ENCODE peak calls at places on chromosome 13, in four cellular contexts. One of them, this sample, is unnamed.

GRCh38 chr13:62920181-62920580 is 1504.5 kb upstream of the PCDH20 start:
- DNase-seq in transverse colon: no peak
- DNase-seq in iPS DF 6.9: no peak
- DNase-seq in heart left ventricle: no peak
- DNase-seq in this sample: no peak

GRCh38 chr13:80305737-80306136 is 35.2 kb downstream of the SPRY2 start:
- DNase-seq in transverse colon: no peak
- DNase-seq in heart left ventricle: no peak
- DNase-seq in iPS DF 6.9: no peak
- DNase-seq in this sample: no peak

GRCh38 chr13:64332048-64332447 is 2898.1 kb downstream of the PCDH9 start:
- DNase-seq in heart left ventricle: no peak
- DNase-seq in transverse colon: no peak
- DNase-seq in iPS DF 6.9: no peak
- DNase-seq in this sample: no peak

GRCh38 chr13:64782459-64782858 is 2447.7 kb downstream of the PCDH9 start:
- DNase-seq in transverse colon: no peak
- DNase-seq in iPS DF 6.9: no peak
- DNase-seq in heart left ventricle: no peak
- DNase-seq in this sample: no peak

GRCh38 chr13:42333613-42334328 is 61.8 kb downstream of the AKAP11 start:
- DNase-seq in transverse colon: no peak
- DNase-seq in heart left ventricle: no peak
- DNase-seq in iPS DF 6.9: peak; percentile 22
- DNase-seq in this sample: no peak

GRCh38 chr13:42363941-42364612 is 92.1 kb downstream of the AKAP11 start:
- DNase-seq in heart left ventricle: no peak
- DNase-seq in iPS DF 6.9: no peak
- DNase-seq in transverse colon: no peak
- DNase-seq in this sample: no peak

GRCh38 chr13:107020393-107020792 is 452.5 kb upstream of the ARGLU1 start:
- DNase-seq in heart left ventricle: no peak
- DNase-seq in transverse colon: no peak
- DNase-seq in iPS DF 6.9: no peak
- DNase-seq in this sample: no peak

GRCh38 chr13:30690282-30691188 is 44.8 kb upstream of the ALOX5AP start:
- DNase-seq in transverse colon: peak; percentile 74
- DNase-seq in heart left ventricle: peak; percentile 73
- DNase-seq in iPS DF 6.9: no peak
- DNase-seq in this sample: peak; percentile 84

GRCh38 chr13:67299072-67299635 is 69.0 kb upstream of the PCDH9 start:
- DNase-seq in heart left ventricle: no peak
- DNase-seq in iPS DF 6.9: no peak
- DNase-seq in transverse colon: no peak
- DNase-seq in this sample: no peak

GRCh38 chr13:90800082-90800746 is 547.3 kb upstream of the MIR17HG start:
- DNase-seq in transverse colon: peak; percentile 25
- DNase-seq in heart left ventricle: peak; percentile 81
- DNase-seq in iPS DF 6.9: no peak
- DNase-seq in this sample: peak; percentile 87

GRCh38 chr13:90808838-90809237 is 538.6 kb upstream of the MIR17HG start:
- DNase-seq in heart left ventricle: no peak
- DNase-seq in transverse colon: no peak
- DNase-seq in iPS DF 6.9: no peak
- DNase-seq in this sample: no peak

GRCh38 chr13:90806905-90807304 is 540.6 kb upstream of the MIR17HG start:
- DNase-seq in iPS DF 6.9: no peak
- DNase-seq in transverse colon: no peak
- DNase-seq in heart left ventricle: no peak
- DNase-seq in this sample: no peak

GRCh38 chr13:90801621-90802020 is 545.9 kb upstream of the MIR17HG start:
- DNase-seq in transverse colon: no peak
- DNase-seq in heart left ventricle: no peak
- DNase-seq in iPS DF 6.9: no peak
- DNase-seq in this sample: no peak

DNA sequence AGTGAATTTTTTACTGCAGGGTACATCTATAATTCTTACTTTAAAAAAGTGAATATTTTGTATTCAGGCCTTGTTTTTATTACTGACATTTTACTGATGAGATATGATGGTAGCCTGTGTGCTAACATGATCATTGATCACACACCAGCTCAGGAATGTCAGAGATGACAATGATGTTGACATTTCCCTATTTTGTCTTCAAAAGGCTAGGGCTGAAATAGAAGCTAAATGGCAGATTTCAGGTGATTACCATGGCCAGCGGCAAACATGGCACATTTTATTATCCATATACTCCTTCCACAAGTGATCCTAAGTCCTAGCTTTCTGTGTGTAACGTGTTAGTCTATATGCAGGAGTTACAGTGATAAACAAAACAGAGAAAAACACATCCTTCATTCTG is 544.3 kb upstream of the MIR17HG start:
- DNase-seq in heart left ventricle: no peak
- DNase-seq in transverse colon: no peak
- DNase-seq in iPS DF 6.9: no peak
- DNase-seq in this sample: no peak
- H3K27me3 ChIP-seq in heart left ventricle: no peaks in the 10 kb centered on the region
- H3K27me3 ChIP-seq in transverse colon: no peaks in the 10 kb centered on the region
- H3K27me3 ChIP-seq in iPS DF 6.9: no peaks in the 10 kb centered on the region
- H3K27me3 ChIP-seq in this sample: no peaks in the 10 kb centered on the region

DNA sequence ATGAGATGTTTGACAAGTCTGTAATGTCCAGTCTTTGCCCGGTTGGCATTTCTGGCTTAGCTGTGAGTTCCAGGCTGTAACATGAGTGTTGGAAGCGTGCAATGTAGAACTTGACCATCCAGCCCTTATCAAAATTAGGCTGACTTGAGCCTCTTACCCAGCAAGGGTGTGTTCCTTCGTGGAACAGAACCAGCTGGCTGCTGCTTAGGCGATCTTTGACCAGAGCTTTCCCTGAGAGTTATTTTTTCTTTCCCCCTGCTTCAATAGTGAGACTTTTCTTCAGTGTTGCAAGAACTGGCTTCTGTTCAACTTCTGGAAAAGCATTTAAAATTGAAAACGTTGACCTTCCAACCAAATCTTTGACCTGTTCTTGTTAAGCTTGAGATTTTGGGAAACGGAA is 6.5 kb downstream of the TNFSF13B start:
- DNase-seq in iPS DF 6.9: no peak
- DNase-seq in transverse colon: no peak
- DNase-seq in heart left ventricle: no peak
- DNase-seq in this sample: peak; percentile 92
- H3K4me3 ChIP-seq in iPS DF 6.9: no peak overlapping the region
- H3K4me3 ChIP-seq in transverse colon: no peak overlapping the region
- H3K4me3 ChIP-seq in heart left ventricle: no peak overlapping the region
- H3K4me3 ChIP-seq in this sample: no peak overlapping the region

GRCh38 chr13:38530492-38530891 is 156.4 kb upstream of the FREM2 start:
- DNase-seq in iPS DF 6.9: no peak
- DNase-seq in heart left ventricle: no peak
- DNase-seq in transverse colon: no peak
- DNase-seq in this sample: no peak

DNA sequence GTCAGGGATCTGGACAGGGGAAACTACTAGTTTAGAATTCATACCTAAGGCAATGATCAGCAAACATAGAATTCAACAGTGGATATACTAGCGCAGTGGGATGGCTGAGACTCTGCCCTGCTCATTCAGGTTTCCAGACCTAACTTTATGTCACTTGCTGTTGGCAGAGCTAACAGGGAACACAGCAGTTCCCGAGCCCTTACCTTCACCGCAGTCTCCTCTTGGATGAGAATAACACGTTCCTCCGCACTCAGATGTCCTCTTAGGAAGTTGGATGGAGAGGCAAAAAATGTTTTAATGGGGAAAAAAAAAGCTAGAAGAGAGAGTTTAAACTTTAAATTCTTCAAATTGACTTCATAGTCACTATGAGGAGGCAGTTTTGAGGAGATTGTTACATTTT is 159.7 kb upstream of the FREM2 start:
- DNase-seq in transverse colon: no peak
- DNase-seq in iPS DF 6.9: no peak
- DNase-seq in heart left ventricle: no peak
- DNase-seq in this sample: no peak
- H3K27me3 ChIP-seq in transverse colon: no peaks in the 10 kb centered on the region
- H3K27me3 ChIP-seq in iPS DF 6.9: no peaks in the 10 kb centered on the region
- H3K27me3 ChIP-seq in heart left ventricle: peaks cover 5% of the 10 kb centered on the region
- H3K27me3 ChIP-seq in this sample: no peaks in the 10 kb centered on the region

DNA sequence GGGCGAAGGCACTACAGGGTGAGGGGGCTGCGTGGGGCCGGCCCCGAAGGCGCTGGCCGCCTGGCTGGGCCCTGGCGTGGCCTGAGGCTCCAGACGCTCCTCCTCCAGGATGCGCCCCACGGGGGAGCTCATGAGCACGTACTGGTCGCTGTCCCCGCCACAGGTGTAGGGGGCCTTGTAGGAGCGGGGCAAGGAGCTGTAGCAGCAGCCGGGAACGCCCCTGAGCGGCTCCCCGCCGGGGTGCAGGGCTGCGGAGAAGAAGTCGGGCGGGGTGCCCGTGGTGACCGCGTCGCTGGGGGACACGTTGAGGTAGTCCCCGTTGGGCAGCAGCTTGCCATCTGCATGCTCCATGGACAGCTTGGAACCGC is 3.0 kb downstream of the IRS2 start:
- DNase-seq in heart left ventricle: no peak
- DNase-seq in iPS DF 6.9: no peak
- DNase-seq in transverse colon: no peak
- DNase-seq in this sample: peak; percentile 64
- H3K4me3 ChIP-seq in heart left ventricle: peak overlapping the region; percentile 79
- H3K4me3 ChIP-seq in iPS DF 6.9: no peak overlapping the region
- H3K4me3 ChIP-seq in transverse colon: no peak overlapping the region
- H3K4me3 ChIP-seq in this sample: no peak overlapping the region

DNA sequence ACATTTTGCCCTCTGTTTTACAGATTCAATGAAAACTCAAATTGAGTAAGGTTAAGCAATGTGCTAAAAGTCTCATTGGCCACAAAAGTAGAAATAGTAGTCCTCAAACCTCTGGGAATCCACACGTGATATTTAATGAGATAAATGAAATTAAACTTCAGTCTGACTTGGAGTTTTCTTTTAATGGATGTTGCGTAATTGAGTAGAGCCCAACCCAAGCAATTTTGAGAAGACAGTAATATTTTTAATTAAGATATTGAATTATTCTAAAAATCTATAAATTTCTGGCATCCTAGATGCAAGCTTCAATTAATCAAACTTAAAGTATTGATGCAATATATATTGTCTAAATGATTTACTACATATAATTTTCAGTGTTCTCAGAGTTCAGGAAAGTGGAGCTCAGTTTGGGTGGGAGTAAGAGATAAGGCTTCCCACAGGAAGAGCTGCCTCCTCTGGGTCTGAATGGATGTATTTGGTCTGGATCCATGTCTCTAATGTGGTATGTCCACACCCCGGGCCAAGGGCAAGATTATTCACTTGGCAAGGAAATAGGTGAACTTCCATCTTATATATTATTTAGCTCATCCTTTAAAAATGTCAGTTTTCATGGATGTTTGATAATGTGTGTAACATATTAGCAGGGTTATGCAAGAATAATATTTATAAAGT is 6.9 kb downstream of the MBNL2 start:
- DNase-seq in heart left ventricle: no peak
- DNase-seq in transverse colon: no peak
- DNase-seq in iPS DF 6.9: no peak
- DNase-seq in this sample: no peak
- H3K27me3 ChIP-seq in heart left ventricle: no peaks in the 10 kb centered on the region
- H3K27me3 ChIP-seq in transverse colon: no peaks in the 10 kb centered on the region
- H3K27me3 ChIP-seq in iPS DF 6.9: peaks cover 72% of the 10 kb centered on the region
- H3K27me3 ChIP-seq in this sample: no peaks in the 10 kb centered on the region

DNA sequence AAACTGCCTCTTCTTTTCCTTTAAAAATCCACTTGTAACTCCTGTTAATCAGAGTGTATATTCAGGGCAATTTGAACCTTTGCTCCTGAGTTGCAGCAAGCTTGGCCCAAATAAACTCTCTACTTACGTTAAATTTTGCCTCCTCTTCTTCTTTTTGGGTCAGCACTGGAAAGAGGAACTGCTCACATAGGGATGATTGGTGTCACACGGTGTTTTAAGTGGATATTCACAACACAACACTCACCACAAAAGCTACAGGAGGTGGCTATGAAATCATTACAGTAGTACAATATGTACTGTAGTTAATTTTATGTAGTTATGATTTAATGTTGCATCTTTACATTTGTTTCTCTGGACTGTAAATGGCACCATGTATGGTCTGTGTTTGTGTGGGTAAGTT is 96.8 kb upstream of the DOCK9 start:
- DNase-seq in transverse colon: no peak
- DNase-seq in heart left ventricle: no peak
- DNase-seq in iPS DF 6.9: no peak
- DNase-seq in this sample: no peak
- H3K4me3 ChIP-seq in transverse colon: no peak overlapping the region
- H3K4me3 ChIP-seq in heart left ventricle: no peak overlapping the region
- H3K4me3 ChIP-seq in iPS DF 6.9: no peak overlapping the region
- H3K4me3 ChIP-seq in this sample: no peak overlapping the region

GRCh38 chr13:46334423-46334822 is 52.6 kb downstream of the RUBCNL start:
- DNase-seq in iPS DF 6.9: no peak
- DNase-seq in heart left ventricle: no peak
- DNase-seq in transverse colon: no peak
- DNase-seq in this sample: no peak
- H3K27me3 ChIP-seq in iPS DF 6.9: no peaks in the 10 kb centered on the region
- H3K27me3 ChIP-seq in heart left ventricle: no peaks in the 10 kb centered on the region
- H3K27me3 ChIP-seq in transverse colon: no peaks in the 10 kb centered on the region
- H3K27me3 ChIP-seq in this sample: no peaks in the 10 kb centered on the region

GRCh38 chr13:25169951-25170553 is 2.0 kb downstream of the AMER2 start:
- DNase-seq in transverse colon: no peak
- DNase-seq in heart left ventricle: no peak
- DNase-seq in iPS DF 6.9: no peak
- DNase-seq in this sample: peak; percentile 45
- H3K4me3 ChIP-seq in transverse colon: no peak overlapping the region
- H3K4me3 ChIP-seq in heart left ventricle: no peak overlapping the region
- H3K4me3 ChIP-seq in iPS DF 6.9: peak overlapping the region; percentile 27
- H3K4me3 ChIP-seq in this sample: no peak overlapping the region

GRCh38 chr13:99965329-99966000 is 6.1 kb downstream of the ZIC5 start:
- DNase-seq in transverse colon: no peak
- DNase-seq in iPS DF 6.9: no peak
- DNase-seq in heart left ventricle: no peak
- DNase-seq in this sample: no peak
- H3K27me3 ChIP-seq in transverse colon: peaks cover 97% of the 10 kb centered on the region
- H3K27me3 ChIP-seq in iPS DF 6.9: peaks cover 5% of the 10 kb centered on the region
- H3K27me3 ChIP-seq in heart left ventricle: peaks cover 97% of the 10 kb centered on the region
- H3K27me3 ChIP-seq in this sample: peaks cover 7% of the 10 kb centered on the region

GRCh38 chr13:20703785-20704458 is 423 bp downstream of the IL17D start:
- DNase-seq in heart left ventricle: peak; percentile 87
- DNase-seq in transverse colon: peak; percentile 87
- DNase-seq in iPS DF 6.9: no peak
- DNase-seq in this sample: peak; percentile 89
- H3K4me3 ChIP-seq in heart left ventricle: peak overlapping the region; percentile 58
- H3K4me3 ChIP-seq in transverse colon: peak overlapping the region; percentile 29
- H3K4me3 ChIP-seq in iPS DF 6.9: peak overlapping the region; percentile 85
- H3K4me3 ChIP-seq in this sample: peak overlapping the region; percentile 97

This sample was measured in right cardiac atrium.